ENCODE peak calls at places on chromosome 6, in ten cellular contexts. A is Calu3; G is type B pancreatic cell; B is HAP-1; Q is activated CD4-positive, CD25-positive, alpha-beta regulatory T cell; X is MCF 10A; R is cerebellum; E is NCI-H524; K is NCI-H2029; H is iPS DF 19.7. V is an unnamed sample.

GRCh38 chr6:27669278-27669797 is 196.4 kb upstream of the ZNF184 start:
- DNase-seq in A (peak), G (no peak), B (no peak), Q (no peak), X (peak), R (no peak), E (no peak), K (no peak), H (no peak), V (no peak)

GRCh38 chr6:106422551-106422950 is 62.0 kb downstream of the CRYBG1 start:
- DNase-seq in A (no peak), G (no peak), B (no peak), Q (no peak), X (no peak), R (no peak), E (no peak), K (no peak), H (no peak), V (no peak)

GRCh38 chr6:155247618-155248017 is 16.2 kb upstream of the CLDN20 start:
- DNase-seq in A (no peak), G (no peak), B (no peak), Q (no peak), X (peak), R (no peak), E (no peak), K (no peak), H (no peak), V (no peak)

GRCh38 chr6:162442675-162443074 is 284.9 kb downstream of the PRKN start:
- DNase-seq in A (no peak), G (no peak), B (peak), Q (no peak), X (peak), R (peak), E (peak), K (no peak), H (no peak), V (no peak)

GRCh38 chr6:138795809-138796469 is at the start of gene ECT2L:
- DNase-seq in A (peak), G (peak), B (no peak), Q (no peak), X (no peak), R (no peak), E (no peak), K (no peak), H (no peak), V (no peak)

GRCh38 chr6:26205625-26206574 is 118.7 kb downstream of the HFE start:
- DNase-seq in A (peak), G (no peak), B (peak), Q (no peak), X (peak), R (no peak), E (peak), K (peak), H (no peak), V (no peak)

GRCh38 chr6:26285143-26286134 is 79.6 kb upstream of the BTN3A2 start:
- DNase-seq in A (peak), G (peak), B (peak), Q (peak), X (peak), R (peak), E (peak), K (peak), H (peak), V (peak)

GRCh38 chr6:1552296-1552761 is 57.4 kb upstream of the FOXC1 start:
- DNase-seq in A (peak), G (no peak), B (no peak), Q (no peak), X (peak), R (no peak), E (no peak), K (no peak), H (no peak), V (no peak)

V was measured in central memory CD8-positive, alpha-beta T cell.